ENCODE peak calls at places on chromosomes 16 and 17, in four cellular contexts. One of them, this sample, is unnamed.
A peak's percentile ranks its signal among the peaks of the same experiment; 100 is the strongest.

GRCh38 chr17:17921192-17922082 is 50.8 kb downstream of the TOM1L2 start:
- DNase-seq in endodermal cell: peak; percentile 91
- DNase-seq in activated B cell treated with CpG ODN at 0.5 μM for 24 hours: no peak
- DNase-seq in fibroblast of mammary gland: peak; percentile 93
- DNase-seq in this sample: no peak

GRCh38 chr16:55333690-55334089 is 9.7 kb downstream of the IRX6 start:
- DNase-seq in fibroblast of mammary gland: no peak
- DNase-seq in activated B cell treated with CpG ODN at 0.5 μM for 24 hours: no peak
- DNase-seq in endodermal cell: no peak
- DNase-seq in this sample: no peak

GRCh38 chr16:79897087-79897443 is 296.5 kb upstream of the MAF start:
- DNase-seq in fibroblast of mammary gland: no peak
- DNase-seq in activated B cell treated with CpG ODN at 0.5 μM for 24 hours: no peak
- DNase-seq in endodermal cell: no peak
- DNase-seq in this sample: no peak

GRCh38 chr17:61280338-61280737 is 119.3 kb upstream of the TBX2 start:
- DNase-seq in activated B cell treated with CpG ODN at 0.5 μM for 24 hours: no peak
- DNase-seq in endodermal cell: no peak
- DNase-seq in fibroblast of mammary gland: no peak
- DNase-seq in this sample: no peak

GRCh38 chr17:9406046-9406631 is 169.5 kb downstream of the STX8 start:
- DNase-seq in activated B cell treated with CpG ODN at 0.5 μM for 24 hours: no peak
- DNase-seq in endodermal cell: no peak
- DNase-seq in fibroblast of mammary gland: no peak
- DNase-seq in this sample: no peak

GRCh38 chr17:6580628-6581027 is 24.3 kb upstream of the PITPNM3 start:
- DNase-seq in fibroblast of mammary gland: no peak
- DNase-seq in activated B cell treated with CpG ODN at 0.5 μM for 24 hours: no peak
- DNase-seq in endodermal cell: no peak
- DNase-seq in this sample: no peak

GRCh38 chr16:84761448-84762368 is 58.1 kb upstream of the CRISPLD2 start:
- DNase-seq in activated B cell treated with CpG ODN at 0.5 μM for 24 hours: no peak
- DNase-seq in endodermal cell: no peak
- DNase-seq in fibroblast of mammary gland: peak; percentile 66
- DNase-seq in this sample: no peak

GRCh38 chr17:60128171-60128859 is 21.5 kb upstream of the CA4 start:
- DNase-seq in fibroblast of mammary gland: no peak
- DNase-seq in activated B cell treated with CpG ODN at 0.5 μM for 24 hours: no peak
- DNase-seq in endodermal cell: peak; percentile 33
- DNase-seq in this sample: no peak

GRCh38 chr17:80692931-80693467 is 148.4 kb downstream of the RPTOR start:
- DNase-seq in fibroblast of mammary gland: no peak
- DNase-seq in endodermal cell: peak; percentile 79
- DNase-seq in activated B cell treated with CpG ODN at 0.5 μM for 24 hours: no peak
- DNase-seq in this sample: no peak

GRCh38 chr17:77042688-77043330 is 98.0 kb upstream of the SEC14L1 start:
- DNase-seq in fibroblast of mammary gland: no peak
- DNase-seq in endodermal cell: no peak
- DNase-seq in activated B cell treated with CpG ODN at 0.5 μM for 24 hours: no peak
- DNase-seq in this sample: no peak

GRCh38 chr16:5036228-5037156 is 2.8 kb upstream of the NAGPA start:
- DNase-seq in fibroblast of mammary gland: no peak
- DNase-seq in endodermal cell: peak; percentile 81
- DNase-seq in activated B cell treated with CpG ODN at 0.5 μM for 24 hours: no peak
- DNase-seq in this sample: no peak

GRCh38 chr16:56691885-56692284 is 9.6 kb downstream of the MT1X start:
- DNase-seq in endodermal cell: peak; percentile 69
- DNase-seq in fibroblast of mammary gland: peak; percentile 30
- DNase-seq in activated B cell treated with CpG ODN at 0.5 μM for 24 hours: no peak
- DNase-seq in this sample: no peak

GRCh38 chr17:78559749-78560368 is 17.3 kb downstream of the DNAH17 start:
- DNase-seq in endodermal cell: peak; percentile 89
- DNase-seq in activated B cell treated with CpG ODN at 0.5 μM for 24 hours: no peak
- DNase-seq in fibroblast of mammary gland: no peak
- DNase-seq in this sample: no peak

GRCh38 chr17:61139219-61139618 is 260.4 kb upstream of the TBX2 start:
- DNase-seq in fibroblast of mammary gland: peak; percentile 73
- DNase-seq in endodermal cell: no peak
- DNase-seq in activated B cell treated with CpG ODN at 0.5 μM for 24 hours: peak; percentile 17
- DNase-seq in this sample: peak; percentile 70

GRCh38 chr16:84104231-84104630 is 12.5 kb downstream of the MBTPS1 start:
- DNase-seq in activated B cell treated with CpG ODN at 0.5 μM for 24 hours: no peak
- DNase-seq in fibroblast of mammary gland: no peak
- DNase-seq in endodermal cell: no peak
- DNase-seq in this sample: no peak

GRCh38 chr17:29615048-29615385 is 7.7 kb downstream of the CORO6 start:
- DNase-seq in fibroblast of mammary gland: peak; percentile 15
- DNase-seq in endodermal cell: no peak
- DNase-seq in activated B cell treated with CpG ODN at 0.5 μM for 24 hours: no peak
- DNase-seq in this sample: no peak

GRCh38 chr17:76840884-76841775 is 27.1 kb upstream of the MGAT5B start:
- DNase-seq in activated B cell treated with CpG ODN at 0.5 μM for 24 hours: no peak
- DNase-seq in fibroblast of mammary gland: no peak
- DNase-seq in endodermal cell: peak; percentile 83
- DNase-seq in this sample: no peak

GRCh38 chr17:63911657-63912100 is 621 bp upstream of the CSHL1 start:
- DNase-seq in activated B cell treated with CpG ODN at 0.5 μM for 24 hours: peak; percentile 59
- DNase-seq in fibroblast of mammary gland: no peak
- DNase-seq in endodermal cell: peak; percentile 93
- DNase-seq in this sample: peak; percentile 76

GRCh38 chr16:87924937-87925670 is 11.2 kb downstream of the CA5A start:
- DNase-seq in activated B cell treated with CpG ODN at 0.5 μM for 24 hours: no peak
- DNase-seq in endodermal cell: no peak
- DNase-seq in fibroblast of mammary gland: no peak
- DNase-seq in this sample: no peak
- TF ChIP-seq CTCF in activated B cell treated with CpG ODN at 0.5 μM for 24 hours: no peak
- TF ChIP-seq CTCF in endodermal cell: no peak
- TF ChIP-seq CTCF in fibroblast of mammary gland: no peak
- TF ChIP-seq CTCF in this sample: no peak

GRCh38 chr17:3447625-3448024 is 14.0 kb upstream of the OR1E2 start:
- DNase-seq in fibroblast of mammary gland: peak; percentile 30
- DNase-seq in endodermal cell: peak; percentile 76
- DNase-seq in activated B cell treated with CpG ODN at 0.5 μM for 24 hours: no peak
- DNase-seq in this sample: no peak
- TF ChIP-seq CTCF in fibroblast of mammary gland: no peak
- TF ChIP-seq CTCF in endodermal cell: peak; percentile 59
- TF ChIP-seq CTCF in activated B cell treated with CpG ODN at 0.5 μM for 24 hours: no peak
- TF ChIP-seq CTCF in this sample: no peak

GRCh38 chr16:88754912-88755744 is 29.9 kb downstream of the PIEZO1 start:
- DNase-seq in endodermal cell: peak; percentile 85
- DNase-seq in activated B cell treated with CpG ODN at 0.5 μM for 24 hours: no peak
- DNase-seq in fibroblast of mammary gland: peak; percentile 61
- DNase-seq in this sample: no peak
- TF ChIP-seq CTCF in endodermal cell: peak; percentile 72
- TF ChIP-seq CTCF in activated B cell treated with CpG ODN at 0.5 μM for 24 hours: no peak
- TF ChIP-seq CTCF in fibroblast of mammary gland: no peak
- TF ChIP-seq CTCF in this sample: peak; percentile 32

DNA sequence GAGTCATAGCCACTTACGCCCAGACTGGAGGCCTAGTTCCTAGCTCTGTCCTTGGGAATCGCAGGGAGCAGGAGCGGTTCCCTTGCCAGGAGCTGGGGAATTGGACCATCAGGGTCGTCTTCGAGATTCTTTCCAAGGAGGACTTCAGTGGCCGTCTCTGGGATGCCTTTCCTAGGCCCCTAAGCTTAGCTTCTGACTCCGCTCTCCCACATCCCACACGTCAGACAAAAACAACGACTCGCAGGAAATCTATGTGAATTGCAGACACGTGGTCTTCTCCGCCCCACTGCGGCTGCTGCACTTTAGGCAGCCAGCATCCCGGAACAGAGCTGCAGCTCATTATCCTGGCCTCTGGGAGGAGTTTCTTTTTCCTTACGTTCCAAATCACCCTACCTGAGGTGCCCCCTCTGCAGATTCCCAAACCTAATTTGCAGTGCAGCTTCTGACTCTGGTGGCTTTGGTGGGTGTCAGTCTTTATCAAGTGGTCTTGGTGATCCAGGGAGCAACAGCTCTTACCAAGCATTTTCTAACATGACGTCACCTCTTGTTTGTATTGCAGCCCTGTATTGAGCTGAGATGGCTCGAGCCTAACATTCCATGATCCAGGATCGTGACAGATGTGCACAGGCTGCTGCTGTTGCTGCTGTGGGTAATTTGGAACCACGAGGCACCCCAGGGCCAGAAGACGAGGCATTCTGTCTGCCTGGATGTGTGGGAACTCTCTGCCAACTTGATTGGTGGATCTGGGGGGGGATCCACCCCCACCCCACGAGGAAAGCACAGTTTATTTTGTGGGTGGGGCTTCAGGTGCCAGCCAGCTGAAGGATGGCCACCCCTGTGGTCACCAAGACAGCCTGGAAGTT is 1.1 kb downstream of the KATNB1 start:
- DNase-seq in fibroblast of mammary gland: peak; percentile 75
- DNase-seq in activated B cell treated with CpG ODN at 0.5 μM for 24 hours: no peak
- DNase-seq in endodermal cell: peak; percentile 78
- DNase-seq in this sample: no peak
- TF ChIP-seq CTCF in fibroblast of mammary gland: peak; percentile 9
- TF ChIP-seq CTCF in activated B cell treated with CpG ODN at 0.5 μM for 24 hours: no peak
- TF ChIP-seq CTCF in endodermal cell: peak; percentile 51
- TF ChIP-seq CTCF in this sample: peak; percentile 35

DNA sequence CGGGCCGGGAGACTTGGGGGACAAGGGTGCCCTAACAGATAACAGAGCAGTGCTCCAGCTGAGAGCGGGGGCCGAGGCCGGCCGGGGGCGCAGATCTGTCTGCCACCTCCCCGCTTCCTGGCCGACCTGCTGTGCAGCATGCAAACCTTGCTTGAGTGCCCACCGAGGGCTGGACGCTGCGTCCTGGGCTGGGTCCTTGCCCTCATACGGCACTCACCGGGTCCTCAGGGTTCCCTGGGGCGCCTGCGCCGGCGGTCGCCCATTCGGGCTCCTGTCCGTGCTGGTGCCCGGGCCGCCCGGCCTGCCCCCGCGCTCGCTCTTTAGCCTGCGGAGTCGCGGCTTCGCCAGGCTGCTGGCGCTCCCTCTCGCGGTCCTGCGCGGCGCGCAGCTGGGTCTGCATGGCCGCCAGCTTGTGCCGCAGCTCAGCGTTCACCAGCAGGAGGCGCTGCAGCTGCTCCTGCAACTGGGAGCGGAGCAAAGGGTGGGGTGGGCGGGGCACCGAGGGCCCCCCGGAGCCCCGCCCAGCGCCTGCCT is 1.0 kb downstream of the RILP start:
- DNase-seq in activated B cell treated with CpG ODN at 0.5 μM for 24 hours: peak; percentile 93
- DNase-seq in endodermal cell: peak; percentile 99
- DNase-seq in fibroblast of mammary gland: peak; percentile 94
- DNase-seq in this sample: peak; percentile 98
- TF ChIP-seq CTCF in activated B cell treated with CpG ODN at 0.5 μM for 24 hours: peak; percentile 50
- TF ChIP-seq CTCF in endodermal cell: peak; percentile 80
- TF ChIP-seq CTCF in fibroblast of mammary gland: peak; percentile 71
- TF ChIP-seq CTCF in this sample: peak; percentile 100

GRCh38 chr17:51653902-51654301 is 393.6 kb downstream of the UTP18 start:
- DNase-seq in fibroblast of mammary gland: no peak
- DNase-seq in endodermal cell: peak; percentile 83
- DNase-seq in activated B cell treated with CpG ODN at 0.5 μM for 24 hours: no peak
- DNase-seq in this sample: no peak
- TF ChIP-seq CTCF in fibroblast of mammary gland: no peak
- TF ChIP-seq CTCF in endodermal cell: peak; percentile 64
- TF ChIP-seq CTCF in activated B cell treated with CpG ODN at 0.5 μM for 24 hours: no peak
- TF ChIP-seq CTCF in this sample: no peak

GRCh38 chr16:89924925-89925307 is 1.8 kb downstream of the TUBB3 start:
- DNase-seq in activated B cell treated with CpG ODN at 0.5 μM for 24 hours: no peak
- DNase-seq in endodermal cell: peak; percentile 66
- DNase-seq in fibroblast of mammary gland: no peak
- DNase-seq in this sample: no peak

GRCh38 chr16:89922884-89923639 is at the start of gene TUBB3:
- DNase-seq in endodermal cell: peak; percentile 93
- DNase-seq in fibroblast of mammary gland: peak; percentile 66
- DNase-seq in activated B cell treated with CpG ODN at 0.5 μM for 24 hours: peak; percentile 54
- DNase-seq in this sample: peak; percentile 82

GRCh38 chr16:89924298-89924924 is 1.3 kb downstream of the TUBB3 start:
- DNase-seq in fibroblast of mammary gland: peak; percentile 32
- DNase-seq in activated B cell treated with CpG ODN at 0.5 μM for 24 hours: no peak
- DNase-seq in endodermal cell: peak; percentile 91
- DNase-seq in this sample: no peak

GRCh38 chr16:89923640-89924297 is 627 bp downstream of the TUBB3 start:
- DNase-seq in activated B cell treated with CpG ODN at 0.5 μM for 24 hours: no peak
- DNase-seq in endodermal cell: peak; percentile 85
- DNase-seq in fibroblast of mammary gland: no peak
- DNase-seq in this sample: no peak

GRCh38 chr16:89925596-89926079 is 2.5 kb downstream of the TUBB3 start:
- DNase-seq in fibroblast of mammary gland: peak; percentile 21
- DNase-seq in endodermal cell: no peak
- DNase-seq in activated B cell treated with CpG ODN at 0.5 μM for 24 hours: no peak
- DNase-seq in this sample: no peak
- TF ChIP-seq CTCF in fibroblast of mammary gland: no peak
- TF ChIP-seq CTCF in endodermal cell: peak; percentile 41
- TF ChIP-seq CTCF in activated B cell treated with CpG ODN at 0.5 μM for 24 hours: no peak
- TF ChIP-seq CTCF in this sample: no peak

GRCh38 chr16:48911700-48912099 is 301.7 kb upstream of the N4BP1 start:
- DNase-seq in activated B cell treated with CpG ODN at 0.5 μM for 24 hours: no peak
- DNase-seq in fibroblast of mammary gland: peak; percentile 32
- DNase-seq in endodermal cell: peak; percentile 58
- DNase-seq in this sample: no peak
- TF ChIP-seq CTCF in activated B cell treated with CpG ODN at 0.5 μM for 24 hours: no peak
- TF ChIP-seq CTCF in fibroblast of mammary gland: peak; percentile 29
- TF ChIP-seq CTCF in endodermal cell: peak; percentile 57
- TF ChIP-seq CTCF in this sample: no peak

GRCh38 chr16:81878529-81878928 is 99.4 kb downstream of the PLCG2 start:
- DNase-seq in fibroblast of mammary gland: no peak
- DNase-seq in endodermal cell: no peak
- DNase-seq in activated B cell treated with CpG ODN at 0.5 μM for 24 hours: no peak
- DNase-seq in this sample: no peak

GRCh38 chr16:81880816-81881215 is 101.7 kb downstream of the PLCG2 start:
- DNase-seq in fibroblast of mammary gland: no peak
- DNase-seq in activated B cell treated with CpG ODN at 0.5 μM for 24 hours: no peak
- DNase-seq in endodermal cell: no peak
- DNase-seq in this sample: no peak

GRCh38 chr16:81881228-81881627 is 102.1 kb downstream of the PLCG2 start:
- DNase-seq in activated B cell treated with CpG ODN at 0.5 μM for 24 hours: no peak
- DNase-seq in fibroblast of mammary gland: no peak
- DNase-seq in endodermal cell: no peak
- DNase-seq in this sample: no peak

GRCh38 chr16:81882559-81882958 is 103.5 kb downstream of the PLCG2 start:
- DNase-seq in fibroblast of mammary gland: no peak
- DNase-seq in endodermal cell: no peak
- DNase-seq in activated B cell treated with CpG ODN at 0.5 μM for 24 hours: no peak
- DNase-seq in this sample: no peak

GRCh38 chr16:81879625-81880024 is 100.5 kb downstream of the PLCG2 start:
- DNase-seq in activated B cell treated with CpG ODN at 0.5 μM for 24 hours: no peak
- DNase-seq in fibroblast of mammary gland: no peak
- DNase-seq in endodermal cell: peak; percentile 64
- DNase-seq in this sample: no peak
- TF ChIP-seq CTCF in activated B cell treated with CpG ODN at 0.5 μM for 24 hours: no peak
- TF ChIP-seq CTCF in fibroblast of mammary gland: no peak
- TF ChIP-seq CTCF in endodermal cell: peak; percentile 73
- TF ChIP-seq CTCF in this sample: peak; percentile 31

GRCh38 chr16:1983544-1984346 is at the start of gene GFER:
- DNase-seq in fibroblast of mammary gland: peak; percentile 89
- DNase-seq in endodermal cell: peak; percentile 98
- DNase-seq in activated B cell treated with CpG ODN at 0.5 μM for 24 hours: peak; percentile 80
- DNase-seq in this sample: peak; percentile 97
- TF ChIP-seq CTCF in fibroblast of mammary gland: peak; percentile 22
- TF ChIP-seq CTCF in endodermal cell: peak; percentile 67
- TF ChIP-seq CTCF in activated B cell treated with CpG ODN at 0.5 μM for 24 hours: no peak
- TF ChIP-seq CTCF in this sample: peak; percentile 68